ENCODE peak calls at places on chromosomes 1 and 21, in eight cellular contexts. N is stomach, U is NCI-H1092, X is ACHN, K is T-cell, A is uterus, Y is amniotic stem cell, J is mesendoderm. O is an unnamed sample.

GRCh38 chr1:63643926-63644325 is 50.7 kb downstream of the PGM1 start:
- DNase-seq in N (peak), Y (no peak), K (no peak), X (no peak), A (no peak), U (peak), J (peak), O (no peak)

GRCh38 chr1:104467590-104467989 is 717.9 kb downstream of the AMY1C start:
- DNase-seq in X (no peak), J (no peak), N (no peak), Y (no peak), K (no peak), A (no peak), U (no peak), O (no peak)

GRCh38 chr1:219298581-219299148 is 125.0 kb downstream of the LYPLAL1 start:
- DNase-seq in K (no peak), Y (no peak), J (no peak), X (no peak), U (no peak), N (no peak), A (peak), O (peak)

GRCh38 chr1:242405947-242406346 is 118.5 kb downstream of the PLD5 start:
- DNase-seq in N (no peak), X (no peak), A (no peak), K (no peak), U (no peak), J (no peak), Y (no peak), O (no peak)

GRCh38 chr1:103180660-103181059 is 72.3 kb upstream of the COL11A1 start:
- DNase-seq in N (no peak), U (no peak), A (no peak), Y (peak), J (peak), X (peak), K (no peak), O (peak)

GRCh38 chr21:44047996-44048560 is 36.0 kb downstream of the TRAPPC10 start:
- DNase-seq in X (no peak), Y (no peak), K (no peak), U (no peak), N (no peak), J (no peak), A (no peak), O (no peak)

GRCh38 chr1:15154480-15155036 is 1.0 kb downstream of the TMEM51 start:
- DNase-seq in J (no peak), U (no peak), X (peak), A (peak), Y (no peak), K (no peak), N (peak), O (no peak)

GRCh38 chr1:56644064-56644940 is 812 bp upstream of the PRKAA2 start:
- DNase-seq in Y (no peak), A (no peak), N (no peak), U (no peak), K (no peak), X (peak), J (peak), O (no peak)

GRCh38 chr1:22618056-22618455 is 18.4 kb upstream of the C1QA start:
- DNase-seq in X (no peak), U (peak), K (no peak), Y (no peak), N (no peak), A (no peak), J (no peak), O (no peak)

GRCh38 chr1:231045318-231045717 is 5.3 kb upstream of the FAM89A start:
- DNase-seq in J (no peak), Y (no peak), U (no peak), X (no peak), N (no peak), K (no peak), A (no peak), O (no peak)

GRCh38 chr1:172513480-172513879 is 19.5 kb upstream of the SUCO start:
- DNase-seq in U (no peak), N (no peak), Y (no peak), X (no peak), J (no peak), A (no peak), K (no peak), O (no peak)

GRCh38 chr1:167517535-167518330 is 596 bp downstream of the CD247 start:
- DNase-seq in Y (no peak), U (no peak), K (peak), N (no peak), A (no peak), J (no peak), X (no peak), O (no peak)

GRCh38 chr1:209756608-209757445 is 974 bp downstream of the TRAF3IP3 start:
- DNase-seq in X (no peak), N (peak), A (no peak), Y (no peak), J (no peak), K (no peak), U (no peak), O (no peak)

GRCh38 chr1:25030674-25031589 is 100.9 kb upstream of the RUNX3 start:
- DNase-seq in U (no peak), A (no peak), J (no peak), K (no peak), X (no peak), Y (no peak), N (no peak), O (no peak)

GRCh38 chr21:28111151-28111619 is 881.5 kb downstream of the LTN1 start:
- DNase-seq in Y (peak), K (no peak), X (no peak), N (no peak), U (no peak), A (peak), J (no peak), O (peak)

GRCh38 chr1:231940721-231941120 is 314.1 kb downstream of the DISC1 start:
- DNase-seq in J (no peak), U (peak), N (no peak), Y (no peak), K (no peak), X (no peak), A (no peak), O (no peak)